ENCODE peak calls at places on chromosomes 5 and 9, in eight cellular contexts. S is HCT116, O is GM12878, N is Panc1, X is K562, Y is GM23338, U is upper lobe of left lung, M is HepG2. I is an unnamed sample.

GRCh38 chr5:150272531-150272930 is 17.0 kb downstream of the CAMK2A start:
- ATAC-seq in U (no peak), N (peak; percentile 86), Y (peak; percentile 93), X (peak; percentile 89), M (peak; percentile 86), S (peak; percentile 84), O (peak; percentile 83), I (peak; percentile 52)

GRCh38 chr5:76787237-76787636 is 31.6 kb upstream of the F2RL1 start:
- ATAC-seq in O (no peak), Y (no peak), U (no peak), M (peak; percentile 67), S (no peak), X (peak; percentile 74), N (no peak), I (peak; percentile 70)

GRCh38 chr5:159209438-159210305 is at the start of gene RNF145:
- ATAC-seq in O (peak; percentile 71), N (peak; percentile 84), S (peak; percentile 78), Y (peak; percentile 41), U (peak; percentile 90), M (peak; percentile 75), X (peak; percentile 57), I (peak; percentile 91)

GRCh38 chr9:4301302-4301701 is 1.4 kb upstream of the GLIS3 start:
- ATAC-seq in Y (no peak), M (no peak), O (no peak), S (no peak), N (no peak), X (no peak), U (no peak), I (no peak)

GRCh38 chr9:96135071-96135825 is 166.7 kb downstream of the HSD17B3 start:
- ATAC-seq in U (no peak), N (no peak), S (no peak), Y (no peak), O (no peak), M (no peak), X (no peak), I (no peak)

GRCh38 chr9:103681435-103681834 is 412.7 kb upstream of the SMC2 start:
- ATAC-seq in N (no peak), Y (no peak), O (no peak), X (no peak), M (no peak), S (no peak), U (no peak), I (no peak)

GRCh38 chr5:67095346-67095871 is 101.2 kb downstream of the CD180 start:
- ATAC-seq in U (peak; percentile 85), X (no peak), S (no peak), O (no peak), N (no peak), Y (peak; percentile 59), M (peak; percentile 98), I (peak; percentile 96)

GRCh38 chr5:80189201-80189600 is 66.6 kb downstream of the SERINC5 start:
- ATAC-seq in O (peak; percentile 58), Y (peak; percentile 4), N (no peak), X (no peak), U (no peak), M (no peak), S (no peak), I (no peak)

GRCh38 chr5:123874600-123875201 is 362.7 kb downstream of the CSNK1G3 start:
- ATAC-seq in U (no peak), O (no peak), S (no peak), Y (peak; percentile 8), X (no peak), M (peak; percentile 34), N (peak; percentile 68), I (no peak)

GRCh38 chr5:170896779-170897178 is 35.0 kb downstream of the RANBP17 start:
- ATAC-seq in U (peak; percentile 63), N (no peak), Y (peak; percentile 100), X (no peak), M (no peak), S (peak; percentile 75), O (peak; percentile 41), I (no peak)

DNA sequence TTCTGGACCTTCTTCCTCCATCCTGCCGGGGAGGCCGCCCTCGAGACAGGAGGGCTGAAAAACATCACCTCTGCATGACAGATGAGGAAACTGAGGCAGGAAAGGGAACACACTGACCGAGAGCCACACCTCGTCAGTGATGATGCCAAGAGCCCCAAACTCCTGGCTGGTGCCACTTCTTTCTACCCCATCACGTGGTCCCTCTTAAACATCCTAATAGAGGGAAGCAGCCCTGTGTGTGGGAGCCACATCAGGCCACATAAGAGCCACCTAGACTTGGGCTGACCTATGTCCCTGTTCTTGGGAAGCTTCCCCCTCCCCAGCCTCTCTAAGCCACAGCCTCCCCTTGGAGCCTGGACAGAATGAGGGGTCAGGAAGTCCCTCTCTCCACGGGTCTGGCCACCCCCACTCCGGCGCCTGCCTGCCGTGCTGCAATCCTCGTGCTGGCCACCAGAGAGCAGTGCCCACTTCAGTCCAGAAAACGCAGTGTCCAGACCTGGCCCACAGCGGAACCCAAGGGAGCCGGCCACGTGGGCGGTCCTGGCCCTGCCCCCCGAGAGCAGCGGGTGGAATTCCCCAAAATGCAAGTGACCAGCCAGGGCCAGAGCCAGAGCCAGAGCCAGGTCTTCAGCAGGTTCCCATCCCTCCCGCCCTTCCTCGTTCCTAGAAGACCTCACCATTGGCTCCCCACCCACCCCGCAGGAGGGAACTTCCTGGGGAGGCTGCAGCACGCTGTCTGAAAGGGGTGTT is 54.7 kb upstream of the SARDH start:
- ATAC-seq in S (peak; percentile 89), O (peak; percentile 94), U (peak; percentile 78), M (peak; percentile 53), X (peak; percentile 96), Y (peak; percentile 80), N (peak; percentile 89), I (peak; percentile 78)
- TF ChIP-seq POLR2AphosphoS5 in S (no peak), O (peak; percentile 25), U (peak; percentile 72), M (no peak), X (no peak), Y (no peak), N (no peak), I (peak; percentile 38)

DNA sequence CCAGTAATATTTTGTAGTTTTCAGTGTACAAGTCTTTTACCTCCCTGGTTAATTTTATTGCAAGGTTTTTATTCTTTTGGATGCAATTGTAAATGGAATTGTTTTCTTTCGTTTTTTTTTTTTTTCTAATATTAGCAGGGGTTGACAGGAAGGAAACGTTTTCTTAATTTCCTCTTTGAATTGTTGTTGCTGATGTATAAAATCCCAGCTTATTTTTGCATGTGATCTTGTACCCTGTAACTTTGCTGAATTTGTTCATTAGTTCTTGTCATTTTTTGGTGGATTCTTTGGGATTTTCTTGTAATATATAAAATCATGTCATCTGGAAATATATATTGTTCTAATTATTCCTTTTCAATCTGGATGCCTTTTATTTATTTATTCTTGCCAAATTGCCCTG is 65.0 kb upstream of the ANKH start:
- ATAC-seq in N (no peak), M (no peak), X (no peak), O (no peak), Y (no peak), S (no peak), U (no peak), I (no peak)
- H3K36me3 ChIP-seq in N (no peaks in the 10 kb centered on the region), M (no peaks in the 10 kb centered on the region), X (no peaks in the 10 kb centered on the region), O (no peaks in the 10 kb centered on the region), Y (no peaks in the 10 kb centered on the region), S (no peaks in the 10 kb centered on the region), U (no peaks in the 10 kb centered on the region), I (no peaks in the 10 kb centered on the region)

DNA sequence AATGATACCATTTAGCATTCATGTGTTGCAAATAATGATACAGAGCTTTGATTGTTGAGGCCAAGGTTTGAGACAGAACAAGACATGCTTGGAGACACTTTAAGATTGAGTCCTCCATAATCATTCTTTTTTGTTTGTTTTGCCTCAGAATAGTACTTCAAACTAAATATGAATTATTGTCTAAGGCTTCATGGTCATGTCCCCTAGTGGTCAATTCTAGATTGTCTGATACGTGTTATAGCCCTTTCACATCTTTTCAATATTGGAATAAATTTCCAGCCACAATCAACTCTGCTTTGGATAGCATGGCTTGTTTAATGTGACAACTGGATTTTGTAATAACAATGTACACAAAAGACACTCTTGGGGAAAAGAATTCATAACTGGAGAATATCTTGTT is 64.2 kb downstream of the PRLR start:
- ATAC-seq in S (no peak), U (no peak), Y (no peak), N (no peak), M (no peak), X (no peak), O (no peak), I (no peak)
- TF ChIP-seq CTCF in S (peak; percentile 23), U (peak; percentile 16), Y (no peak), N (no peak), M (no peak), X (no peak), O (no peak), I (no peak)

DNA sequence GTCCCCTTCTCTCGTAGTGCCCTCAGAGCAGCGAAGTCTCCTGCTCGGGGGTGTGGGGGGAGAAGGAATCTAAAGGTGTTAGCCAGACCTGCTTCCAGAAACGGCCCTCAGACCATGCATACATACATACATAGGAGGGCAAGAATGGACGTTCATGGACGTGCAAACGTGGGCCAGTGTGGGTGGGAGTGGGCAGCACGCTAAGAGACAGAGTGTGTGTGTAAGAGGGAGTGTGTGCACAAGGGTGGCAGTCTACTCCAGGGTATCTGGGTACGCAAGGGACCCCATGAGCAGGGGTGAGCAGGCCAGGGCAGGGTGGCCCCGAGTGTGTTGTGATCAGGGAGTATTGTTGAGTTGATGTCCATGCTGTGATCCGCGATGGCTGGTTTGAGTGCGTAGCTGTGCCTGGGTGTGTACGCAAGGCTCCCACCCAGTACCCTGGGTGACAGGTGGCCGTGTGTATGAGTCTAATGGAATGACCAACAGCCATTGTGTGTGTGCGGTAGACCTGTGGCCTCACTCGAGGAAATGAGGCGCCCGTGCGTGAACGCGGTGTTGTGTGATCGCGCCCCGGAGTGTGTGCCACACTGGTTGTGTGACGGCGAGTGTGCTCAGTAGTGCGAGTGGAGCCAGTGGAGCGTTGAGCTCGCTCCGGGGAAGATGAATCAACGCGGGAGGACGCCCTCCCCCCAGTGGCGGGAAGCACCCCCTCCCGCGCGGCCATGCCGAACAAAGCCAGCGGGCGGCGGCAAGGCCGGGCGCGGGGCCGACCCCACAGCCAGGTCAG is 826 bp downstream of the GPRIN1 start:
- ATAC-seq in U (no peak), X (no peak), M (no peak), Y (no peak), O (peak; percentile 56), N (no peak), S (no peak), I (no peak)
- TF ChIP-seq POLR2AphosphoS5 in U (no peak), X (no peak), M (no peak), Y (no peak), O (no peak), N (no peak), S (no peak), I (no peak)

DNA sequence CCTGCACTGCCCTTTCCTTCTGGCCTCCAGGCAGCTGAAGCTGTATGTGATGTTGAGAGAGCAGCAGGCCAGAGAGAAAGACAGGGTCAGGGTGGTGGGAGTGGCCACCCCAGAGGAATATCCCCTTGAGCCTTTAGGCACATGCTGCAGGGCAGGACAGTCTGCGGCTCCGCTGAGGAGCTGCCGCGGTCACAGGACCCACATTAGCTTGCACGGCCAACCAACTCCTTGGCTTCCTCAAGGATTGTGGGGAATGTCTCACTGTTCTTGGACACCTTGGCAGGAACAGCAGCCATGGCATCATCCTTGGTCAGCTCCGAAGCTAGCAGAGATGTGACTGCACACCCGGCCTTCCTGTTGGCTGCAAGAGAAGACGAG is 27.8 kb downstream of the PCDHGC5 start:
- ATAC-seq in X (no peak), N (no peak), M (no peak), S (no peak), U (no peak), O (no peak), Y (no peak), I (no peak)
- H3K36me3 ChIP-seq in X (peaks cover 85% of the 10 kb centered on the region), N (peaks cover 3% of the 10 kb centered on the region), M (peaks cover 68% of the 10 kb centered on the region), S (peaks cover 30% of the 10 kb centered on the region), U (peaks cover 35% of the 10 kb centered on the region), O (peaks cover 37% of the 10 kb centered on the region), Y (peaks cover 16% of the 10 kb centered on the region), I (peaks cover 28% of the 10 kb centered on the region)